ENCODE peak calls at places on chromosomes 13 and 19, in seven cellular contexts. X is NCI-H146; A is omental fat pad; U is stimulated activated CD8-positive, alpha-beta memory T cell treated with anti-CD3 and anti-CD28 coated beads, Interleukin-7, amount 100 ng/mL, for 48 hours; E is sciatic nerve; S is T-helper 1 cell; O is DMS53. P is an unnamed sample.

GRCh38 chr13:45928843-45929242 is 77.3 kb upstream of the SIAH3 start:
- DNase-seq in X (no peak), A (no peak), U (no peak), E (no peak), S (no peak), O (peak; percentile 11), P (no peak)

GRCh38 chr19:1074512-1075283 is 7.7 kb downstream of the ARHGAP45 start:
- DNase-seq in X (peak; percentile 85), A (peak; percentile 90), U (peak; percentile 68), E (peak; percentile 91), S (peak; percentile 96), O (peak; percentile 93), P (no peak)

GRCh38 chr19:55086730-55087541 is 11.3 kb downstream of the EPS8L1 start:
- DNase-seq in X (peak; percentile 94), A (peak; percentile 85), U (peak; percentile 51), E (peak; percentile 91), S (peak; percentile 42), O (peak; percentile 86), P (no peak)

GRCh38 chr13:72004975-72005374 is 138.0 kb upstream of the DACH1 start:
- DNase-seq in X (no peak), A (no peak), U (no peak), E (no peak), S (no peak), O (no peak), P (no peak)

GRCh38 chr13:45178349-45179142 is 22.3 kb downstream of the KCTD4 start:
- DNase-seq in X (no peak), A (no peak), U (peak; percentile 2), E (no peak), S (no peak), O (no peak), P (no peak)

GRCh38 chr13:37383856-37384255 is 214.7 kb downstream of the POSTN start:
- DNase-seq in X (no peak), A (no peak), U (no peak), E (no peak), S (no peak), O (no peak), P (no peak)

GRCh38 chr13:40060318-40061007 is 405.0 kb downstream of the COG6 start:
- DNase-seq in X (no peak), A (peak; percentile 31), U (peak; percentile 55), E (no peak), S (no peak), O (no peak), P (no peak)

GRCh38 chr13:94620286-94620896 is 18.7 kb downstream of the GPR180 start:
- DNase-seq in X (peak; percentile 71), A (no peak), U (no peak), E (no peak), S (no peak), O (peak; percentile 56), P (no peak)

GRCh38 chr19:17512574-17512939 is 1.1 kb downstream of the PGLS start:
- DNase-seq in X (no peak), A (no peak), U (no peak), E (no peak), S (no peak), O (no peak), P (no peak)

GRCh38 chr13:110187501-110188161 is 119.3 kb downstream of the COL4A1 start:
- DNase-seq in X (no peak), A (peak; percentile 57), U (no peak), E (no peak), S (no peak), O (no peak), P (no peak)

GRCh38 chr13:102317593-102317992 is 84.3 kb downstream of the FGF14 start:
- DNase-seq in X (no peak), A (peak; percentile 26), U (no peak), E (peak; percentile 68), S (no peak), O (no peak), P (no peak)

GRCh38 chr19:5269279-5269678 is 71.3 kb downstream of the PTPRS start:
- DNase-seq in X (no peak), A (no peak), U (no peak), E (no peak), S (no peak), O (no peak), P (no peak)

GRCh38 chr13:45119469-45119989 is 781 bp upstream of the GTF2F2 start:
- DNase-seq in X (peak; percentile 26), A (no peak), U (peak; percentile 39), E (no peak), S (peak; percentile 55), O (peak; percentile 42), P (no peak)

GRCh38 chr19:10784257-10784656 is 51.8 kb downstream of the TMED1 start:
- DNase-seq in X (no peak), A (no peak), U (no peak), E (no peak), S (no peak), O (no peak), P (no peak)

GRCh38 chr19:49560358-49560900 is 19.9 kb downstream of the NOSIP start:
- DNase-seq in X (no peak), A (no peak), U (no peak), E (no peak), S (no peak), O (no peak), P (no peak)

GRCh38 chr13:79912403-79912802 is 428.5 kb downstream of the SPRY2 start:
- DNase-seq in X (no peak), A (no peak), U (no peak), E (no peak), S (no peak), O (no peak), P (no peak)

GRCh38 chr13:36298535-36299068 is 988 bp upstream of the CCDC169 start:
- DNase-seq in X (no peak), A (no peak), U (no peak), E (no peak), S (no peak), O (no peak), P (no peak)

GRCh38 chr13:44843403-44843802 is 145.9 kb downstream of the NUFIP1 start:
- DNase-seq in X (no peak), A (no peak), U (no peak), E (no peak), S (no peak), O (no peak), P (no peak)

GRCh38 chr13:35857769-35858168 is 273.4 kb downstream of the DCLK1 start:
- DNase-seq in X (no peak), A (no peak), U (no peak), E (no peak), S (no peak), O (no peak), P (no peak)

GRCh38 chr13:41637578-41637977 is 180.2 kb downstream of the RGCC start:
- DNase-seq in X (no peak), A (no peak), U (no peak), E (no peak), S (no peak), O (no peak), P (no peak)

GRCh38 chr19:51417107-51417806 is at the start of gene SIGLEC10:
- DNase-seq in X (no peak), A (no peak), U (no peak), E (no peak), S (no peak), O (no peak), P (no peak)

GRCh38 chr19:13303381-13304129 is 153.3 kb downstream of the IER2 start:
- DNase-seq in X (no peak), A (no peak), U (no peak), E (no peak), S (no peak), O (no peak), P (no peak)

GRCh38 chr13:104043184-104043583 is 977.0 kb upstream of the SLC10A2 start:
- DNase-seq in X (no peak), A (no peak), U (no peak), E (no peak), S (no peak), O (no peak), P (no peak)

GRCh38 chr19:15283141-15283885 is 49.0 kb downstream of the BRD4 start:
- DNase-seq in X (no peak), A (no peak), U (no peak), E (no peak), S (no peak), O (peak; percentile 28), P (no peak)

GRCh38 chr13:51556740-51557139 is 27.5 kb upstream of the WDFY2 start:
- DNase-seq in X (no peak), A (no peak), U (no peak), E (no peak), S (no peak), O (no peak), P (no peak)

GRCh38 chr13:44108345-44108858 is 228.7 kb downstream of the LACC1 start:
- DNase-seq in X (no peak), A (no peak), U (no peak), E (no peak), S (no peak), O (peak; percentile 39), P (no peak)

GRCh38 chr19:18869781-18870530 is 26.0 kb downstream of the CERS1 start:
- DNase-seq in X (no peak), A (no peak), U (no peak), E (no peak), S (no peak), O (no peak), P (no peak)

GRCh38 chr19:3366761-3367571 is 583 bp downstream of the NFIC start:
- DNase-seq in X (peak; percentile 30), A (no peak), U (no peak), E (peak; percentile 82), S (no peak), O (peak; percentile 70), P (no peak)

GRCh38 chr13:101730420-101731000 is 278.0 kb downstream of the ITGBL1 start:
- DNase-seq in X (peak; percentile 15), A (no peak), U (no peak), E (no peak), S (no peak), O (no peak), P (no peak)

GRCh38 chr13:19590423-19590822 is 29.1 kb upstream of the TPTE2 start:
- DNase-seq in X (no peak), A (no peak), U (no peak), E (no peak), S (no peak), O (no peak), P (no peak)

GRCh38 chr19:14670408-14670807 is 4.2 kb downstream of the ADGRE3 start:
- DNase-seq in X (no peak), A (no peak), U (no peak), E (no peak), S (no peak), O (no peak), P (no peak)

GRCh38 chr13:38636106-38636505 is 50.8 kb upstream of the FREM2 start:
- DNase-seq in X (peak; percentile 39), A (no peak), U (no peak), E (no peak), S (no peak), O (peak; percentile 42), P (no peak)

GRCh38 chr13:40789275-40790231 is at the start of gene SLC25A15:
- DNase-seq in X (peak; percentile 87), A (no peak), U (peak; percentile 49), E (peak; percentile 81), S (peak; percentile 69), O (peak; percentile 89), P (peak; percentile 65)

GRCh38 chr13:36965767-36966166 is 33.4 kb downstream of the ALG5 start:
- DNase-seq in X (no peak), A (no peak), U (no peak), E (no peak), S (no peak), O (peak; percentile 52), P (peak; percentile 2)